ENCODE peak calls at places on chromosomes 16 and 17, in five cellular contexts. Z is heart right ventricle, S is IMR-90, M is lower lobe of right lung, T is keratinocyte. B is an unnamed sample.

GRCh38 chr16:29745126-29745852 is 501 bp downstream of the C16orf54 start:
- DNase-seq in Z (no peak), S (no peak), M (peak; percentile 56), T (no peak), B (no peak)

GRCh38 chr16:53056528-53056881 is 1.7 kb downstream of the CHD9 start:
- DNase-seq in Z (no peak), S (peak; percentile 66), M (no peak), T (no peak), B (no peak)

GRCh38 chr16:65572156-65572555 is 450.3 kb upstream of the CDH11 start:
- DNase-seq in Z (no peak), S (peak; percentile 88), M (no peak), T (peak; percentile 23), B (no peak)

GRCh38 chr16:84502075-84502474 is 2.4 kb downstream of the MEAK7 start:
- DNase-seq in Z (no peak), S (no peak), M (peak; percentile 15), T (no peak), B (no peak)

GRCh38 chr17:4087911-4088693 is 54.7 kb downstream of the ZZEF1 start:
- DNase-seq in Z (no peak), S (peak; percentile 68), M (no peak), T (no peak), B (no peak)

GRCh38 chr17:17204041-17204591 is 2.0 kb downstream of the PLD6 start:
- DNase-seq in Z (peak; percentile 55), S (no peak), M (no peak), T (no peak), B (peak; percentile 89)

GRCh38 chr16:85197611-85198566 is 85.6 kb upstream of the CIBAR2 start:
- DNase-seq in Z (no peak), S (no peak), M (no peak), T (no peak), B (no peak)

GRCh38 chr16:72092832-72093447 is 480 bp downstream of the TXNL4B start:
- DNase-seq in Z (no peak), S (peak; percentile 68), M (no peak), T (no peak), B (no peak)

GRCh38 chr16:3022208-3022696 is 1.5 kb downstream of the HCFC1R1 start:
- DNase-seq in Z (peak; percentile 89), S (peak; percentile 95), M (peak; percentile 92), T (no peak), B (peak; percentile 96)

GRCh38 chr16:54657058-54657708 is 273.5 kb upstream of the IRX5 start:
- DNase-seq in Z (no peak), S (no peak), M (no peak), T (peak; percentile 83), B (no peak)

GRCh38 chr17:4101127-4101798 is 41.6 kb downstream of the ZZEF1 start:
- DNase-seq in Z (peak; percentile 11), S (peak; percentile 40), M (no peak), T (no peak), B (no peak)

GRCh38 chr16:28596840-28597691 is at the start of gene SULT1A2:
- DNase-seq in Z (no peak), S (no peak), M (peak; percentile 87), T (peak; percentile 11), B (no peak)

GRCh38 chr16:87877942-87878507 is 8.7 kb upstream of the SLC7A5 start:
- DNase-seq in Z (no peak), S (no peak), M (no peak), T (no peak), B (no peak)

GRCh38 chr17:76820039-76820438 is 48.2 kb upstream of the MGAT5B start:
- DNase-seq in Z (no peak), S (no peak), M (no peak), T (no peak), B (no peak)

GRCh38 chr17:330993-331701 is 21.5 kb downstream of the RPH3AL start:
- DNase-seq in Z (peak; percentile 75), S (no peak), M (no peak), T (no peak), B (no peak)

GRCh38 chr17:31147507-31148202 is 52.9 kb downstream of the NF1 start:
- DNase-seq in Z (no peak), S (no peak), M (no peak), T (no peak), B (no peak)

GRCh38 chr17:17467720-17468119 is 9.1 kb upstream of the MED9 start:
- DNase-seq in Z (no peak), S (peak; percentile 8), M (no peak), T (no peak), B (no peak)

GRCh38 chr16:2675714-2676113 is 6.6 kb upstream of the KCTD5 start:
- DNase-seq in Z (no peak), S (peak; percentile 56), M (no peak), T (no peak), B (peak; percentile 22)

GRCh38 chr17:49455226-49455968 is 39.7 kb upstream of the NGFR start:
- DNase-seq in Z (no peak), S (no peak), M (no peak), T (no peak), B (no peak)

GRCh38 chr17:82477934-82478333 is 19.4 kb downstream of the NARF start:
- DNase-seq in Z (no peak), S (no peak), M (no peak), T (no peak), B (no peak)

GRCh38 chr17:36675786-36676185 is 74.4 kb downstream of the MRM1 start:
- DNase-seq in Z (no peak), S (no peak), M (no peak), T (no peak), B (no peak)

DNA sequence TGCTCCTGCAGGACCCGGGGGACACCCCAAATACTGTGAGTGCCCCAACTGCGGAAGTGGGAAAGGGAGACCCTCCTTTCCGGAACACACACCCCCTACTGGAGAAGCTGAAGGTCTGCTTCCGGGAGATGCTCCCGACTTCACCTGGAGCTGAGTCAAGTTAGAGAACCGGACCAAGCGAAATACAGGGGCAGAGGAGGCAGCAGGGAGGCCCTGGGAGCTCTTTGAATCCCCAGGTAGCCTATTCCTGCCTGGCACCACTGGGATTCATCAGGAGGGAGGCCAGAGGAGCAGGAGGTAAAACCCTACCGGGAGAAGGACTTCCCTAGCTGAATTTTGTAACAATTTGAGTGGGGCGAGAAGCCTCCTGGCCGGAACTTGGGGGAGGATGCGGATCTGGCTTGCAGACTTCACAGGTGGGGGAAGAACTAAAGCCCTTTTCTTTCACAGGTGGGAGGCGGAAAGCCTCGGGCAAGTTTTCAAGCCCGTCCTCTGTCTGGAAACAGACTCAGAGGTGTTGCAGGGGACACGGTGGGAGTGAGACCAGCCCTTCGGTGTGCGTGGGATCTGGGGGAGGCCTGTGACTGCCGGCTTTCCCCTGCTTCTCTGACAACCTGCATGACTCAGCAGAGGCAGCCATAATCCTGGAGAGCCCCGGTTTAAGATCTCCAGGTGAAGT is 22.4 kb upstream of the TEKT1 start:
- DNase-seq in Z (no peak), S (no peak), M (no peak), T (no peak), B (no peak)
- TF ChIP-seq CTCF in Z (no peak), S (no peak), M (peak; percentile 20), T (peak; percentile 51), B (no peak)

DNA sequence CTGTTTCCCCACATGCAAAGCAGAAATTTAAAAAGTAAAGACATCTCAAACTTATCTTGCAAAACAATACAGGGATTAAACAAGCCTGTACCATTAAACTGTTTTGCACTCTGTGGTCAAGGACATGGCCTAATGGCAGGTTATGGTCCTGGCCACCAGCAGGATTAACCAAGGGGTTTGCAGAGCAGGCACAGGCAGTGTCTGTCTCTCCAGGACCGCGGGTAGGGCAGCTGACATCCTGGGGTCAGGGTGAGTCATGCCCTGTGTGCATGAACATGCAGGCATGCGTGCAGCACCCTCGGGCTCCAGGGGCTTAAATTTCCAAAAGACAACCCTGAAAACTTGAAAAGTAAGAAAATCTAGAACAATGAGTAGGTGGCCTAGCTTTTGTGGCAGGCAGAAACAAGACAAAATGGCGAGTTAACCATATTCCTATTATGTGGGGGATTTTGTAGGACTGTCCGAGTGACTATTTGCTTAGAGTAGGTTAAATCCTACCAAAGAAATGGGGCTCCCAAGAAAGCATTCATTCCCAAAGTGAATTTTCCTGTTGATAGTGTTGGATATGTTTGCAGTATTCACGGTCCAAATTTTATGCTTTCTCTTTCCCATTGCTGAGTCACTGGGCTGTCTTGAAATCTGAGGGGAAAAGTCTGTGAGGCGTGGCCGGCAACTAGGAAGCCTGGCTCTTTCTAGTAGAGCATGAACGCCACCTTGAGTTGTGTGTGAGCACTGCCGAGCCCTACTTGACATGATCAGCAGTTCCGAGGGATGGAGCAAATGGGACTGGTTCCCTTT is 158.4 kb upstream of the FAM20A start:
- DNase-seq in Z (peak; percentile 88), S (peak; percentile 93), M (peak; percentile 91), T (peak; percentile 67), B (peak; percentile 91)
- H3K4me3 ChIP-seq in Z (peak overlapping the region; percentile 40), S (peak overlapping the region; percentile 27), M (peak overlapping the region; percentile 46), T (peak overlapping the region; percentile 69), B (peak overlapping the region; percentile 66)

GRCh38 chr16:57480127-57480753 is 6.1 kb downstream of the DOK4 start:
- DNase-seq in Z (no peak), S (peak; percentile 13), M (peak; percentile 84), T (no peak), B (peak; percentile 90)

GRCh38 chr16:57479422-57480126 is 6.7 kb downstream of the DOK4 start:
- DNase-seq in Z (peak; percentile 73), S (peak; percentile 54), M (no peak), T (no peak), B (no peak)

GRCh38 chr16:57478396-57479024 is 7.8 kb downstream of the DOK4 start:
- DNase-seq in Z (no peak), S (no peak), M (no peak), T (no peak), B (no peak)

GRCh38 chr16:57477531-57478202 is 8.6 kb downstream of the DOK4 start:
- DNase-seq in Z (no peak), S (no peak), M (peak; percentile 66), T (no peak), B (no peak)

GRCh38 chr16:57479043-57479421 is 7.3 kb downstream of the DOK4 start:
- DNase-seq in Z (no peak), S (no peak), M (no peak), T (no peak), B (no peak)
- H3K27ac ChIP-seq in Z (peak overlapping the region; percentile 75), S (no peak overlapping the region), M (peak overlapping the region; percentile 77), T (no peak overlapping the region), B (peak overlapping the region; percentile 90)

GRCh38 chr16:4580245-4580644 is 24.1 kb downstream of the C16orf96 start:
- DNase-seq in Z (no peak), S (no peak), M (no peak), T (no peak), B (no peak)

GRCh38 chr16:4576008-4576407 is 19.9 kb downstream of the C16orf96 start:
- DNase-seq in Z (no peak), S (no peak), M (no peak), T (no peak), B (no peak)

GRCh38 chr16:4574919-4575705 is 19.0 kb downstream of the C16orf96 start:
- DNase-seq in Z (no peak), S (no peak), M (no peak), T (no peak), B (no peak)

DNA sequence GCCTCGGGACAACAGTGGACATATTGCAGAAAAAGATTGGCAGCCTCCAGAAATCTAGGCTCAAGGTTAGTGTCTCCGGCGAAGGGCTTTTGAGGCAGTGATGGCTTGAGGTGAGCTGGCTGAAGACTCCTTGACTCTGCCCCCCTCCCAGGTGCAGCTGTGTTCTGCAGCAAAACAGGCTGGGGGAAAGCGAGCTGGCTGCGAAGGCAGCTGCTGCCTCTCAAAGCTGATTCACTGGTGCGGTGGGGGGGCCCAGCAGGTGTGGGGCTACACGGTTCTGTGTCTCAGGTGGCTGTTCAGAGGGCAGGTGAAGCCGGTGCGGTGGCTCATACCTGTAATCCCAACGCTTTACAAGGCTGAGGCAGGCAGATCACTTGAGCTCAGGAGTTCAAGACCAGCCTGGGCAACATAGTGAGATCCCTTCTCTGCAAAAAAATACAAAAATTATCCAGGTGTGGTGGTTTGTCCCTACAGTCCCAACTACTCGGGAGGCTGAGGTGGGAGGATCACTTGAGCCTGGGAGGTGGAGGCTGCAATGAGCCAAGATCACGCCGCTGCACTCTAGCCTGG is 22.9 kb downstream of the C16orf96 start:
- DNase-seq in Z (no peak), S (no peak), M (no peak), T (no peak), B (no peak)
- TF ChIP-seq CTCF in Z (no peak), S (no peak), M (no peak), T (no peak), B (no peak)